ENCODE peak calls at places on chromosomes 2 and 18, in seven cellular contexts. X is GM20000, U is body of pancreas, F is IMR-90, G is fibroblast of pulmonary artery, K is HFF-Myc, V is fibroblast of lung. C is an unnamed sample.

GRCh38 chr18:42619771-42620170 is 495.7 kb downstream of the RIT2 start:
- DNase-seq in X (no peak), U (no peak), F (no peak), G (no peak), K (no peak), V (no peak), C (no peak)

GRCh38 chr2:24517247-24517646 is 26.2 kb downstream of the NCOA1 start:
- DNase-seq in X (no peak), U (peak; percentile 53), F (no peak), G (no peak), K (no peak), V (no peak), C (no peak)

GRCh38 chr2:1731963-1732768 is 12.1 kb downstream of the PXDN start:
- DNase-seq in X (no peak), U (no peak), F (peak; percentile 92), G (peak; percentile 93), K (peak; percentile 88), V (peak; percentile 95), C (no peak)

GRCh38 chr2:100482741-100483140 is 12.5 kb downstream of the NMS start:
- DNase-seq in X (peak; percentile 17), U (no peak), F (no peak), G (peak; percentile 1), K (no peak), V (no peak), C (peak; percentile 11)

GRCh38 chr2:135960598-135961551 is 24.6 kb downstream of the DARS1 start:
- DNase-seq in X (no peak), U (no peak), F (peak; percentile 80), G (peak; percentile 74), K (no peak), V (peak; percentile 88), C (no peak)

GRCh38 chr2:167869200-167869599 is 378.2 kb downstream of the STK39 start:
- DNase-seq in X (no peak), U (no peak), F (no peak), G (no peak), K (no peak), V (no peak), C (no peak)

GRCh38 chr2:186980787-186981550 is 132.0 kb upstream of the ZSWIM2 start:
- DNase-seq in X (no peak), U (no peak), F (no peak), G (no peak), K (no peak), V (no peak), C (no peak)

GRCh38 chr2:236170678-236171212 is 2.6 kb upstream of the GBX2 start:
- DNase-seq in X (peak; percentile 22), U (no peak), F (no peak), G (no peak), K (no peak), V (no peak), C (no peak)

GRCh38 chr18:43534511-43534910 is 257.2 kb upstream of the SYT4 start:
- DNase-seq in X (no peak), U (no peak), F (no peak), G (no peak), K (no peak), V (peak; percentile 8), C (no peak)

GRCh38 chr2:222538535-222538934 is 114.2 kb downstream of the SGPP2 start:
- DNase-seq in X (no peak), U (no peak), F (no peak), G (no peak), K (no peak), V (no peak), C (no peak)

GRCh38 chr2:2269426-2269825 is 61.6 kb downstream of the MYT1L start:
- DNase-seq in X (no peak), U (no peak), F (no peak), G (no peak), K (no peak), V (no peak), C (no peak)

GRCh38 chr2:128641421-128642095 is 322.9 kb upstream of the HS6ST1 start:
- DNase-seq in X (no peak), U (no peak), F (no peak), G (no peak), K (no peak), V (no peak), C (no peak)

GRCh38 chr2:139067874-139068273 is 287.7 kb upstream of the NXPH2 start:
- DNase-seq in X (no peak), U (no peak), F (no peak), G (no peak), K (no peak), V (no peak), C (no peak)
- TF ChIP-seq CTCF in X (no peak), U (no peak), F (no peak), G (no peak), K (no peak), V (no peak), C (no peak)

DNA sequence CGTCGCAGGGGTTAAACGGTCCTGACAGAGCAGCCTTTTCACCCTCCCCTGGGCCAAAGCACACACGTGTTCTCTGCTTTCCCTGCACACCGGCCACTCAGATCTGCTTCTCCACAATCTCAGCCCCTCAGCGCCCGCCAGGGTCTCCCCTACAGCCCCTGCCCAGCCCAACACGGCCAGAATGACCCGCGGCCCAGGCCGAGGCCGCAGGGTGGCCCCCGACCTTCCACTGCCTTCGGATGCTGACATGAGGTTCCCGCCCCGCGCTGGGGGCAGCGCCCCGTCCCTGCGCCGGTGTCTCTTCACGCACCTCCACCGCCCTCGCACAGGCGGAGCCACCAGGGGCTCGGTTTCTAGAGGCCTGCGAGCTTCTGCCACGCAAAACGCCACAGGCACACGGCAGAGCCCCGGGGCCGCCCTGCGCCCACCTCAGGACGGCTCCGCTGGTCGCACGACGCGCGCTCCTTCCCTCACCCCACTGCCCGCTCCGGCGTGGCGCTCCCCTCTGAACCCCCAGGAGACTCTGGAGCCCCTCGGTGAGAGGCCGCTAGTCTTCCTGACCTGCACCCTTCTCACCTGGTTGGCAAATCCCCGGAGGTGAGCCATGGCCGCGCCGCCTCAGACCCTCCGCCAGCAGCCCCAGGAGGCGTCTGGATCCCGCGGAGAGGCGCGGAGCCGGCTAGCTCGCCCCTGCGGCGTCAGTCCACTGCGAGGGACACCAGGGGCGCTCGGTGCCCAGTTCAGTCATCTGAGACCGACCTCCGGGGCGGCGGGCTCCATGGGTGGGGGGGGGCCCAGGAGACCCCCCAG is 749 bp downstream of the STK25 start:
- DNase-seq in X (peak; percentile 56), U (peak; percentile 69), F (peak; percentile 33), G (peak; percentile 41), K (no peak), V (peak; percentile 36), C (peak; percentile 51)
- TF ChIP-seq CTCF in X (no peak), U (peak; percentile 8), F (peak; percentile 49), G (peak; percentile 15), K (no peak), V (peak; percentile 16), C (peak; percentile 30)

GRCh38 chr2:210663574-210663973 is 107.2 kb downstream of the CPS1 start:
- DNase-seq in X (no peak), U (peak; percentile 9), F (peak; percentile 2), G (peak; percentile 60), K (no peak), V (peak; percentile 22), C (no peak)
- TF ChIP-seq CTCF in X (no peak), U (peak; percentile 30), F (peak; percentile 7), G (peak; percentile 36), K (no peak), V (peak; percentile 33), C (no peak)

GRCh38 chr2:214830794-214831346 is 21.4 kb upstream of the BARD1 start:
- DNase-seq in X (no peak), U (peak; percentile 41), F (peak; percentile 37), G (peak; percentile 57), K (no peak), V (peak; percentile 50), C (peak; percentile 17)
- TF ChIP-seq CTCF in X (peak; percentile 8), U (peak; percentile 30), F (peak; percentile 51), G (peak; percentile 65), K (peak; percentile 40), V (peak; percentile 47), C (no peak)

GRCh38 chr2:17759805-17760204 is 5.9 kb downstream of the GEN1 start:
- DNase-seq in X (no peak), U (no peak), F (no peak), G (peak; percentile 75), K (no peak), V (peak; percentile 60), C (no peak)

GRCh38 chr2:17758123-17758522 is 4.2 kb downstream of the GEN1 start:
- DNase-seq in X (no peak), U (no peak), F (no peak), G (no peak), K (no peak), V (no peak), C (no peak)

GRCh38 chr2:17754773-17755425 is 961 bp downstream of the GEN1 start:
- DNase-seq in X (no peak), U (no peak), F (no peak), G (peak; percentile 26), K (no peak), V (no peak), C (no peak)

GRCh38 chr2:17756629-17757028 is 2.7 kb downstream of the GEN1 start:
- DNase-seq in X (no peak), U (no peak), F (peak; percentile 53), G (peak; percentile 61), K (no peak), V (peak; percentile 40), C (no peak)

GRCh38 chr2:17757321-17757720 is 3.4 kb downstream of the GEN1 start:
- DNase-seq in X (no peak), U (no peak), F (peak; percentile 20), G (peak; percentile 83), K (no peak), V (peak; percentile 19), C (no peak)
- TF ChIP-seq CTCF in X (no peak), U (no peak), F (no peak), G (no peak), K (no peak), V (no peak), C (no peak)

DNA sequence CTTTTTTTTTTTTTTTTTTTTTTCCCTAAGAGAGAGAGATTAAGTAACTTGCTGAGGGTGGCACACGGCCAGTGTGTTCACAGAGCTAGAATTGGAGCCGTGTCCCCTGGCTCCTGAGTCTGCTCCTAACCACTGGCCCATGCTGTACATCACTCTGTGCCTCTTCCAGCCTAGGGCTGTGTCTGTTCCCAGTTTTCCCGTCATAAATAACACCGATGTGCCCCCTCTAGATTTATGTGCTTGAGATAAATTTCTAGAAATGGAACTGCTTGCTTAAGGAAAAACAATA is 58.4 kb downstream of the NDUFA10 start:
- DNase-seq in X (no peak), U (peak; percentile 25), F (no peak), G (no peak), K (no peak), V (peak; percentile 12), C (no peak)
- TF ChIP-seq CTCF in X (no peak), U (no peak), F (no peak), G (no peak), K (no peak), V (no peak), C (no peak)

DNA sequence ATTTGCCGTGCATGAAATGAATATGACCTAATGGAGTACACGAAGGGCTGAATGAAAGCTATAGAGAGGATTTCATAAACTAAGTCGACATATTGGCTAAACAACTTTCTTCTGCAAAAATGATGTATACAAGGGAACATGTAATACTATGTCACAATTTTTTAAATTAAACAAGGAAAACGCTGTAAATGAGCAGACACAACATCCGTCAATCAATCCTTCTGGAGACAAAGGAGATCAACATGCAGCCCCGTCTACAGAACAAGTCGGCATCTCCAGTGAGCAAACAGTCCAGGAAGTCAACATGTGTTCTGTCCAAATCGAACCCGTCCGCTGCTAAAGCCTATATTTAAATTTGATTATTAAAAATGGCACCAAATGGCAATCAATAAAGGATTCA is 180.8 kb downstream of the TCF4 start:
- DNase-seq in X (no peak), U (no peak), F (no peak), G (no peak), K (no peak), V (peak; percentile 20), C (no peak)
- TF ChIP-seq CTCF in X (no peak), U (no peak), F (no peak), G (no peak), K (no peak), V (no peak), C (no peak)

GRCh38 chr2:17573085-17573805 is 32.7 kb downstream of the VSNL1 start:
- DNase-seq in X (peak; percentile 12), U (no peak), F (no peak), G (no peak), K (no peak), V (peak; percentile 60), C (no peak)
- TF ChIP-seq CTCF in X (no peak), U (no peak), F (peak; percentile 14), G (peak; percentile 12), K (no peak), V (no peak), C (no peak)